ENCODE peak calls at places on chromosome 16, in four cellular contexts. C, D, Y and S are unnamed samples.

GRCh38 chr16:23757116-23757515 is 2.3 kb downstream of the CHP2 start:
- DNase-seq in Y (no peak), D (no peak), C (no peak), S (no peak)

GRCh38 chr16:46658925-46659324 is 30.1 kb downstream of the VPS35 start:
- DNase-seq in D (no peak), Y (no peak), C (peak; percentile 45), S (no peak)

GRCh38 chr16:89324056-89325010 is 106.8 kb downstream of the ZNF778 start:
- DNase-seq in Y (no peak), C (no peak), D (no peak), S (no peak)

GRCh38 chr16:6602401-6602800 is 730.2 kb upstream of the RBFOX1 start:
- DNase-seq in D (no peak), Y (no peak), C (no peak), S (no peak)

GRCh38 chr16:11707679-11708197 is 34.9 kb downstream of the TXNDC11 start:
- DNase-seq in Y (no peak), D (no peak), C (no peak), S (no peak)

GRCh38 chr16:73217654-73218053 is 169.7 kb upstream of the ZFHX3 start:
- DNase-seq in Y (no peak), D (no peak), C (no peak), S (no peak)

GRCh38 chr16:2178321-2179106 is 17.9 kb downstream of the CASKIN1 start:
- DNase-seq in C (no peak), D (no peak), Y (no peak), S (no peak)

GRCh38 chr16:24875466-24875865 is 29.7 kb downstream of the SLC5A11 start:
- DNase-seq in Y (no peak), C (no peak), D (no peak), S (no peak)

GRCh38 chr16:50509521-50510341 is 38.5 kb upstream of the NKD1 start:
- DNase-seq in D (no peak), C (peak; percentile 42), Y (peak; percentile 22), S (no peak)

GRCh38 chr16:88315543-88316105 is 67.1 kb upstream of the ZNF469 start:
- DNase-seq in D (no peak), Y (no peak), C (no peak), S (no peak)

GRCh38 chr16:68416057-68417046 is 32.0 kb downstream of the SMPD3 start:
- DNase-seq in Y (no peak), C (peak; percentile 55), D (no peak), S (no peak)
- TF ChIP-seq CTCF in Y (no peak), C (no peak), D (no peak), S (no peak)

GRCh38 chr16:57663917-57664661 is 4.0 kb upstream of the ADGRG3 start:
- DNase-seq in D (no peak), Y (no peak), C (no peak), S (no peak)
- TF ChIP-seq CTCF in D (no peak), Y (no peak), C (no peak), S (peak; percentile 21)

GRCh38 chr16:4290236-4290830 is 17.5 kb upstream of the TFAP4 start:
- DNase-seq in Y (peak; percentile 96), D (no peak), C (no peak), S (no peak)
- TF ChIP-seq CTCF in Y (no peak), D (peak; percentile 54), C (no peak), S (no peak)

DNA sequence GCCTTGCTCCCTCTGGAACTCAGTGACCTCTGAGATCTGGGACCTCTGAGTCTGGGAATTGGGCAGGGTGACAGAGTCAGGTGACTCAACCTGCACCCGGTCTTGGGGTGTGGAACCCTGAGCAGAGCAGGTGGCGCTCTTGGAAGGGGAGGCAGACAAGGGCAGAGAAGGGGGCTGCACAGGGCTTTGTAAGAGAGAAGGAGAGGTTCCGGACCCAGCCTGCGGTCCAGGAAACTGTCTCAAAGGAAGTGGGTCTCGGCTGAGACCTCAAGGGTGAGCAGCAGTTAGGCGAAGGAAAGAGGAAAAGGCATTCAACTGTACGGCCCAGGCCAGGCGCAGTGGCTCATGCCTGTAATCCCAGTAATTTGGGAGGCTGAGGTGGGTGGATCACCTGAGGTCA is 10.0 kb upstream of the RIPOR1 start:
- DNase-seq in Y (no peak), C (no peak), D (no peak), S (no peak)
- TF ChIP-seq CTCF in Y (no peak), C (no peak), D (no peak), S (no peak)

GRCh38 chr16:26464576-26465266 is 602.0 kb upstream of the C16orf82 start:
- DNase-seq in Y (no peak), C (no peak), D (no peak), S (no peak)
- TF ChIP-seq CTCF in Y (no peak), C (no peak), D (no peak), S (no peak)

GRCh38 chr16:85550422-85551318 is 62.5 kb upstream of the GSE1 start:
- DNase-seq in D (no peak), C (no peak), Y (no peak), S (no peak)
- TF ChIP-seq CTCF in D (no peak), C (no peak), Y (peak; percentile 25), S (peak; percentile 7)

GRCh38 chr16:85675528-85675927 is 13.2 kb downstream of the GINS2 start:
- DNase-seq in Y (no peak), C (no peak), D (no peak), S (no peak)
- TF ChIP-seq CTCF in Y (peak; percentile 52), C (peak; percentile 35), D (peak; percentile 60), S (peak; percentile 51)

DNA sequence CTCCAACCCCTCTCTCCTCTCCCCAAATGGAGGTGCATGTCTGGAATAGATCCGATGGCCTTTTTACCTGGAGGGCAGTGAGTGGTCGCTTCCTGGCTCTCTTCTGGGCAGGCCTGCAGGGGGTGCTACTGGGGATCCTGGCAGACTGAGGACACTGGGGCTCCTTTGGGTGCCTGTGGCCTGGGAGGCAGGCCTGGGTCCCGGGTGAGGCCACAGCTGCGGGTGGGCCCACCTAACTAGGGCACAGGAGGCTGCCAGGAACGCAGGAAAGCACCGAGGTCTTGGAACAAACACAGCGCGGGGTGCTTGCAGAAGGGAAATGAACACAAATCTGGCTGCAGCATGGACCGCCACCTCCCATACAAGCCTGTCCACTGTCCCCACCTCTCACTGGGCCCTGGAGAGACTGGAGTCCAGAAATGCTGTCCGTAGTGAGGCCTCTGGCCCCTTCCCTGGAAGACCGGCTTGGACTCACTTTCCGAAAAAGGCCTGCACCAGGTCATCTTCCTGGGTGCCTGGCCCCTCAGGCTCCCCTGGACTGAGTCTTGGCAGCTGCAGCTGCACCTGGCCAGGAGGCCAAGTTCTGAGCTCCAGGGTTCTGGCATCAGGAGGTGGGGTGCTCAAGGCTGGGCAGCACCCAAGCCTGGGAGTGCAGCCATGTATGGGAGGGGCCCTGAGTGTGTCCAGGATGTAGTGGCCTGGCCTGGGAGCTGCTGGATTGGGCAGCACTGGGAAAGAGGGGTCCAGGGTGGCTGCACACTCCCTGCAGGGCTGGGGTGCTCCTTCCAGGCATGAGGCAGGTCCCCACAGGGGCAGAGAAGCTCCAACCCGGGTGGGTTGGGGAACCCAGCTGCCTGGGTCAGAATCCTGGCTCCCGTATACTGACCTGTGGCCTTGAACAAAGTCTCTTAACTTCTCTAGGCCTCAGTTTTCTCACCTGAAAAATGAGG is 195.1 kb downstream of the IRF8 start:
- DNase-seq in D (no peak), Y (no peak), C (peak; percentile 33), S (no peak)
- TF ChIP-seq CTCF in D (no peak), Y (no peak), C (no peak), S (peak; percentile 22)

DNA sequence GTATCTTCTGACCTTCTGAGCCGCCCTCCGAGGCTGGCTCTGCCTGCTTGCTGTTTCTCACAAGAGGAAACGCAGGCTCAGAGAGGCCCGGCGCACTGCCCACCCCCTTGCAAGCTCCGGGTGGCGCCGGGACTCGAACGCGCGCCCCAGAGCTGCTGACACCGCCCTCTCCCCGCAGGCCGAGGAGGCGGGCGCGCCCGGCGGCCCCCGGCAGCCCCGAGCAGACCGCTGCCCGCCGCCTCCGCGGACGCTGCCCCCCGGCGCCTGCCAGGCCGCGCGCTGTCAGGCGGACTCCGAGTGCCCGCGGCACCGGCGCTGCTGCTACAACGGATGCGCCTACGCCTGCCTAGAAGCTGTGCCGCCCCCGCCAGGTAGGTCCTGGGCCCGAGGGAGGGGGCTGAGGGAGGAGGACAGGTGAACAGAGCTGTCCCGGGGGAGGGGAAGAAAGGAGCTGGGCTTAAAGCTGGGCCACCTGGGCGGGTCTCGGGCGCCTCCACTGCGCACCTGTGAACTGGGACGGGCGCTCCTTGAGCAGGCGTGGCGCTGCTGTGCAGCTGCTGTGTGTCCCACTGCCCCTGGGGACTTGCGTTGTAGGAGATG is 18.2 kb downstream of the WFDC1 start:
- DNase-seq in D (no peak), Y (no peak), C (no peak), S (peak; percentile 27)
- TF ChIP-seq CTCF in D (no peak), Y (no peak), C (no peak), S (peak; percentile 19)

DNA sequence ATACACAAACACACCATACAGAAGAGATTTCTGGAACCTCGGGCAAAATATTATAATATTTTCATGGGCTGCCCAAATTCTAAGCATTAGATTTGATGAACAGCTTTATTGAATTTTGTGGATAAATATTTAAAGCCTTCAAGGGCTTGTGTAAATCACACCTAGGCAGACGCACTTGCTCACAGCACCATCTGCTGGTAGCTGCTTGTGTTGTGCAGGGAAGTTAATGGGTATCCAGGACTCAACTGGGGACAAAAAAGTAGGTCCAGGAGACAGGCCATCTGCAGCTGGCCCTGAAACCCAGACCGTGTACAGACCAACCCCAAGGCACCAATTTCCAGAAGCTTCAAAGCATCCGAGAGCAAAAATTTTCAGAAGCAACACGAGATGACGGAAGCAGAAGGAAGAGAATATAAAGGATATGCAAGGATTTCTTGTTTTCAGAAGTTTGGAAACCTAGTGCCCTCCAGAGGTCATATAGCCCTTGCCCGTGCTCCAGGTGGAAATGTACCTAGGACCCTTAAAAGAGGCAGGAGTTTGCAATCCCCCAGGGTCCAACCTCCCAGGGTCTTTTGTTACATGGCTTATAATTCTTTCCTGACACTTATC is 140.0 kb downstream of the CHD9NB start:
- DNase-seq in Y (peak; percentile 55), D (peak; percentile 13), C (peak; percentile 70), S (peak; percentile 61)
- TF ChIP-seq CTCF in Y (peak; percentile 82), D (peak; percentile 86), C (peak; percentile 85), S (peak; percentile 90)